ENCODE peak calls at places on chromosomes 11 and 22, in nine cellular contexts. Y is MCF 10A, R is A549, O is mesothelial cell of epicardium, K is lower lobe of right lung, S is endodermal cell, B is WTC11, U is AG09319, D is fibroblast of lung. I is an unnamed sample.

GRCh38 chr11:123601136-123601535 is 53.3 kb downstream of the SCN3B start:
- DNase-seq in Y (peak; percentile 20), R (no peak), O (no peak), K (no peak), S (no peak), B (no peak), U (no peak), D (peak; percentile 23), I (no peak)

GRCh38 chr11:41283196-41283930 is 176.1 kb downstream of the LRRC4C start:
- DNase-seq in Y (no peak), R (no peak), O (no peak), K (no peak), S (no peak), B (no peak), U (no peak), D (peak; percentile 42), I (no peak)

GRCh38 chr11:66619080-66619554 is 2.7 kb downstream of the RBM14 start:
- DNase-seq in Y (peak; percentile 83), R (peak; percentile 25), O (no peak), K (no peak), S (no peak), B (no peak), U (peak; percentile 24), D (peak; percentile 75), I (no peak)

GRCh38 chr22:46390652-46391301 is 55.3 kb downstream of the TRMU start:
- DNase-seq in Y (no peak), R (no peak), O (peak; percentile 45), K (no peak), S (peak; percentile 65), B (no peak), U (peak; percentile 56), D (peak; percentile 24), I (no peak)

GRCh38 chr11:69497221-69497787 is 15.8 kb downstream of the LINC01488 start:
- DNase-seq in Y (peak; percentile 79), R (peak; percentile 83), O (peak; percentile 78), K (peak; percentile 87), S (no peak), B (no peak), U (peak; percentile 83), D (peak; percentile 99), I (no peak)

GRCh38 chr22:24875862-24876506 is 70.0 kb downstream of the SGSM1 start:
- DNase-seq in Y (peak; percentile 46), R (peak; percentile 12), O (peak; percentile 76), K (no peak), S (peak; percentile 92), B (peak; percentile 68), U (no peak), D (peak; percentile 3), I (no peak)

GRCh38 chr22:50169774-50170341 is 673 bp upstream of the PANX2 start:
- DNase-seq in Y (no peak), R (no peak), O (no peak), K (peak; percentile 64), S (peak; percentile 78), B (no peak), U (no peak), D (peak; percentile 9), I (no peak)

GRCh38 chr11:73085189-73085875 is 56.8 kb downstream of the FCHSD2 start:
- DNase-seq in Y (peak; percentile 9), R (peak; percentile 59), O (no peak), K (no peak), S (no peak), B (no peak), U (no peak), D (peak; percentile 30), I (no peak)

GRCh38 chr11:1866776-1867175 is 13.9 kb downstream of the LSP1 start:
- DNase-seq in Y (no peak), R (no peak), O (no peak), K (peak; percentile 30), S (no peak), B (no peak), U (no peak), D (no peak), I (no peak)

GRCh38 chr11:47155914-47156313 is 20.8 kb downstream of the ARFGAP2 start:
- DNase-seq in Y (no peak), R (no peak), O (no peak), K (no peak), S (no peak), B (no peak), U (no peak), D (no peak), I (no peak)

GRCh38 chr22:44526431-44527115 is 28.5 kb upstream of the RTL6 start:
- DNase-seq in Y (no peak), R (no peak), O (peak; percentile 16), K (no peak), S (no peak), B (no peak), U (no peak), D (no peak), I (no peak)

GRCh38 chr11:8055111-8055835 is 25.7 kb upstream of the TUB start:
- DNase-seq in Y (no peak), R (no peak), O (peak; percentile 32), K (no peak), S (peak; percentile 78), B (peak; percentile 64), U (no peak), D (no peak), I (no peak)

GRCh38 chr11:76552987-76553386 is 108.2 kb downstream of the EMSY start:
- DNase-seq in Y (no peak), R (no peak), O (no peak), K (no peak), S (no peak), B (no peak), U (no peak), D (no peak), I (no peak)

GRCh38 chr11:76554767-76555166 is 109.9 kb downstream of the EMSY start:
- DNase-seq in Y (no peak), R (no peak), O (no peak), K (no peak), S (peak; percentile 76), B (no peak), U (no peak), D (no peak), I (no peak)

GRCh38 chr11:76550781-76551180 is 106.0 kb downstream of the EMSY start:
- DNase-seq in Y (no peak), R (no peak), O (no peak), K (no peak), S (no peak), B (no peak), U (no peak), D (no peak), I (no peak)

GRCh38 chr11:76553554-76554476 is 109.0 kb downstream of the EMSY start:
- DNase-seq in Y (no peak), R (no peak), O (no peak), K (no peak), S (no peak), B (no peak), U (no peak), D (no peak), I (no peak)

GRCh38 chr11:76551400-76551799 is 106.6 kb downstream of the EMSY start:
- DNase-seq in Y (peak; percentile 5), R (no peak), O (no peak), K (no peak), S (no peak), B (no peak), U (no peak), D (no peak), I (no peak)
- TF ChIP-seq CTCF in Y (peak; percentile 27), R (peak; percentile 39), O (no peak), K (peak; percentile 27), S (no peak), B (no peak), U (peak; percentile 36), D (no peak), I (no peak)

GRCh38 chr11:92399702-92400101 is 175.1 kb downstream of the FAT3 start:
- DNase-seq in Y (no peak), R (no peak), O (no peak), K (no peak), S (no peak), B (no peak), U (no peak), D (no peak), I (no peak)
- TF ChIP-seq CTCF in Y (no peak), R (no peak), O (no peak), K (no peak), S (peak; percentile 71), B (no peak), U (no peak), D (peak; percentile 36), I (no peak)

GRCh38 chr11:19345848-19346681 is 105.3 kb upstream of the E2F8 start:
- DNase-seq in Y (no peak), R (peak; percentile 7), O (peak; percentile 47), K (no peak), S (peak; percentile 75), B (peak; percentile 39), U (no peak), D (no peak), I (no peak)
- TF ChIP-seq CTCF in Y (no peak), R (no peak), O (no peak), K (peak; percentile 23), S (no peak), B (no peak), U (peak; percentile 11), D (no peak), I (no peak)

DNA sequence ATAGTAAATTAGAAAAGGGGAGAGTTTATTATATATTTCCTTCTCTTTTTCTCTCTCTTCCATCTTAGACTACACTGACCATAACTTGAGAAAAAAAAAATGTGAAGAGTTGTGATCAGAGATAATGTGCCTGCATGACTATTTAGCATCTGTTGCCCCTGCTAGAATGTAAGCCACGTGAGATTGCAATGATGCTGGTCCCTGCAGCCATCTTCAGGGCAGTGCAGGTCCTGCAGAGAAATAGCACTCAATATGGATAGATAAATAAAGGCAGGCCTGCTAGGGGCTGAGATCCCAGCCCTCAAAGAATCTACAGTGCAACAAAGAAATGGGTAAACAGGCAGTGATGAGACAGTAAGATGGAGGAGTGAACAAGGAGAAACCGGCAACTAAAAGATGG is 7.8 kb upstream of the DKK3 start:
- DNase-seq in Y (no peak), R (peak; percentile 17), O (no peak), K (no peak), S (no peak), B (no peak), U (no peak), D (no peak), I (no peak)
- TF ChIP-seq CTCF in Y (no peak), R (no peak), O (no peak), K (no peak), S (peak; percentile 23), B (no peak), U (peak; percentile 4), D (no peak), I (no peak)

GRCh38 chr11:65528819-65529350 is 4.0 kb downstream of the SCYL1 start:
- DNase-seq in Y (no peak), R (no peak), O (no peak), K (no peak), S (no peak), B (no peak), U (no peak), D (no peak), I (no peak)
- TF ChIP-seq CTCF in Y (no peak), R (no peak), O (no peak), K (no peak), S (no peak), B (no peak), U (no peak), D (no peak), I (no peak)

GRCh38 chr11:64331569-64332371 is 8.2 kb upstream of the CCDC88B start:
- DNase-seq in Y (peak; percentile 98), R (peak; percentile 92), O (no peak), K (peak; percentile 94), S (peak; percentile 88), B (peak; percentile 65), U (peak; percentile 75), D (peak; percentile 83), I (peak; percentile 52)
- TF ChIP-seq CTCF in Y (peak; percentile 79), R (peak; percentile 65), O (no peak), K (peak; percentile 70), S (peak; percentile 77), B (no peak), U (peak; percentile 76), D (peak; percentile 75), I (no peak)